ENCODE peak calls at places on chromosomes 16 and 17, in ten cellular contexts. F, U, O, Q, W, M, H, K, E and Y are unnamed samples.

GRCh38 chr16:8720967-8721692 is 46.7 kb downstream of the ABAT start:
- DNase-seq in F (no peak), U (no peak), O (no peak), Q (no peak), W (no peak), M (no peak), H (no peak), K (no peak), E (no peak), Y (no peak)

GRCh38 chr16:48330847-48331204 is 54.4 kb downstream of the SIAH1 start:
- DNase-seq in F (no peak), U (no peak), O (no peak), Q (no peak), W (no peak), M (no peak), H (no peak), K (no peak), E (no peak), Y (no peak)

GRCh38 chr16:83701494-83701893 is 106.3 kb upstream of the HSBP1 start:
- DNase-seq in F (no peak), U (no peak), O (no peak), Q (no peak), W (no peak), M (peak), H (no peak), K (peak), E (no peak), Y (peak)

GRCh38 chr17:81444610-81445339 is 49.5 kb downstream of the BAHCC1 start:
- DNase-seq in F (no peak), U (no peak), O (no peak), Q (peak), W (no peak), M (no peak), H (no peak), K (no peak), E (no peak), Y (no peak)

GRCh38 chr17:41937970-41938851 is 7.8 kb downstream of the ODAD4 start:
- DNase-seq in F (peak), U (no peak), O (peak), Q (peak), W (no peak), M (no peak), H (no peak), K (no peak), E (no peak), Y (no peak)

GRCh38 chr17:63706346-63707102 is 6.6 kb upstream of the LIMD2 start:
- DNase-seq in F (no peak), U (no peak), O (no peak), Q (no peak), W (no peak), M (no peak), H (no peak), K (no peak), E (no peak), Y (no peak)

GRCh38 chr16:11955713-11956123 is 9.3 kb upstream of the TNFRSF17 start:
- DNase-seq in F (no peak), U (no peak), O (no peak), Q (no peak), W (no peak), M (no peak), H (no peak), K (peak), E (peak), Y (no peak)

GRCh38 chr17:73323622-73324455 is 12.0 kb upstream of the CDC42EP4 start:
- DNase-seq in F (no peak), U (no peak), O (no peak), Q (no peak), W (no peak), M (no peak), H (no peak), K (peak), E (no peak), Y (no peak)

GRCh38 chr17:73420897-73421296 is 109.1 kb upstream of the CDC42EP4 start:
- DNase-seq in F (no peak), U (no peak), O (no peak), Q (no peak), W (no peak), M (no peak), H (no peak), K (peak), E (no peak), Y (no peak)

GRCh38 chr17:6323626-6324356 is 111.1 kb downstream of the AIPL1 start:
- DNase-seq in F (no peak), U (no peak), O (no peak), Q (no peak), W (no peak), M (no peak), H (no peak), K (no peak), E (no peak), Y (no peak)

GRCh38 chr17:49110504-49110903 is 22.1 kb upstream of the B4GALNT2 start:
- DNase-seq in F (no peak), U (no peak), O (no peak), Q (no peak), W (no peak), M (no peak), H (no peak), K (no peak), E (no peak), Y (no peak)

GRCh38 chr17:63675607-63676539 is 24.1 kb downstream of the LIMD2 start:
- DNase-seq in F (no peak), U (no peak), O (peak), Q (peak), W (no peak), M (peak), H (no peak), K (peak), E (peak), Y (peak)

GRCh38 chr16:2031081-2031577 is 4.4 kb downstream of the NHERF2 start:
- DNase-seq in F (peak), U (no peak), O (peak), Q (no peak), W (no peak), M (no peak), H (no peak), K (no peak), E (no peak), Y (no peak)

GRCh38 chr16:76278976-76279375 is 1.8 kb downstream of the CNTNAP4 start:
- DNase-seq in F (no peak), U (no peak), O (no peak), Q (no peak), W (no peak), M (no peak), H (no peak), K (peak), E (no peak), Y (no peak)

GRCh38 chr17:4703330-4703691 is 626 bp downstream of the PELP1 start:
- DNase-seq in F (no peak), U (no peak), O (no peak), Q (no peak), W (no peak), M (no peak), H (no peak), K (no peak), E (no peak), Y (no peak)